ENCODE peak calls at places on chromosomes 13 and 19, in four cellular contexts. W is central memory CD4-positive, alpha-beta T cell; A is stimulated activated CD4-positive, alpha-beta T cell treated with anti-CD3 and anti-CD28 coated beads, TNF-alpha, amount 100 ng/mL, for 1 hour; G is T-helper 1 cell. D is an unnamed sample.

GRCh38 chr13:51767100-51767499 is 36.9 kb downstream of the DHRS12 start:
- DNase-seq in W (no peak), A (no peak), G (no peak), D (no peak)

GRCh38 chr13:64672751-64673150 is 2557.4 kb downstream of the PCDH9 start:
- DNase-seq in W (no peak), A (no peak), G (no peak), D (no peak)

GRCh38 chr19:40236366-40236765 is 9.9 kb upstream of the CCNP start:
- DNase-seq in W (no peak), A (no peak), G (no peak), D (no peak)

GRCh38 chr19:3618811-3619630 is 7.6 kb downstream of the CACTIN start:
- DNase-seq in W (no peak), A (no peak), G (no peak), D (no peak)

GRCh38 chr19:31715249-31715944 is 366.2 kb upstream of the TSHZ3 start:
- DNase-seq in W (no peak), A (no peak), G (no peak), D (no peak)

GRCh38 chr13:105616313-105617075 is 919.0 kb downstream of the EFNB2 start:
- DNase-seq in W (no peak), A (no peak), G (no peak), D (no peak)

GRCh38 chr19:7426986-7427385 is 61.8 kb downstream of the PEX11G start:
- DNase-seq in W (peak; percentile 61), A (no peak), G (peak; percentile 58), D (no peak)

GRCh38 chr19:28482221-28482620 is 730.7 kb downstream of the UQCRFS1 start:
- DNase-seq in W (no peak), A (no peak), G (no peak), D (no peak)

GRCh38 chr13:51178456-51179074 is 43.6 kb upstream of the FAM124A start:
- DNase-seq in W (no peak), A (no peak), G (no peak), D (no peak)

GRCh38 chr13:73090116-73090811 is 31.5 kb downstream of the KLF5 start:
- DNase-seq in W (no peak), A (no peak), G (peak; percentile 29), D (peak; percentile 44)

GRCh38 chr13:26132756-26133155 is 80.9 kb upstream of the SHISA2 start:
- DNase-seq in W (no peak), A (no peak), G (no peak), D (no peak)

GRCh38 chr13:23477096-23477495 is 43.6 kb upstream of the SACS start:
- DNase-seq in W (no peak), A (no peak), G (no peak), D (no peak)

GRCh38 chr19:17184381-17184841 is 30.7 kb upstream of the USE1 start:
- DNase-seq in W (peak; percentile 43), A (peak; percentile 22), G (peak; percentile 76), D (no peak)

GRCh38 chr13:113458218-113459065 is 5.2 kb upstream of the ADPRHL1 start:
- DNase-seq in W (no peak), A (no peak), G (no peak), D (no peak)

GRCh38 chr19:1955171-1956142 is 14.5 kb downstream of the CSNK1G2 start:
- DNase-seq in W (no peak), A (no peak), G (no peak), D (no peak)

GRCh38 chr13:75050419-75051066 is 431.4 kb downstream of the TBC1D4 start:
- DNase-seq in W (no peak), A (no peak), G (no peak), D (no peak)

GRCh38 chr19:4454952-4455738 is 2.4 kb downstream of the UBXN6 start:
- DNase-seq in W (no peak), A (no peak), G (no peak), D (no peak)